ENCODE peak calls at places on chromosomes 1 and 21, in eight cellular contexts. One of them, this sample, is unnamed.

GRCh38 chr1:219174672-219175564 is 1.2 kb downstream of the LYPLAL1 start:
- DNase-seq in tibial artery: peak; percentile 41
- DNase-seq in tibial nerve: no peak
- DNase-seq in H7: peak; percentile 9
- DNase-seq in H54: peak; percentile 12
- DNase-seq in EL: peak; percentile 79
- DNase-seq in spleen: no peak
- DNase-seq in activated CD4-positive, alpha-beta T cell treated with anti-CD3 and anti-CD28 coated beads, Interleukin-2, amount 50 U/mL, for 1 hour: peak; percentile 5
- DNase-seq in this sample: no peak

GRCh38 chr1:51331206-51332100 is 1.1 kb upstream of the TTC39A start:
- DNase-seq in tibial nerve: no peak
- DNase-seq in H54: peak; percentile 91
- DNase-seq in EL: peak; percentile 59
- DNase-seq in H7: peak; percentile 72
- DNase-seq in tibial artery: no peak
- DNase-seq in activated CD4-positive, alpha-beta T cell treated with anti-CD3 and anti-CD28 coated beads, Interleukin-2, amount 50 U/mL, for 1 hour: no peak
- DNase-seq in spleen: no peak
- DNase-seq in this sample: no peak

GRCh38 chr1:209530990-209531389 is 52.5 kb upstream of the CAMK1G start:
- DNase-seq in H7: no peak
- DNase-seq in tibial artery: no peak
- DNase-seq in EL: peak; percentile 29
- DNase-seq in activated CD4-positive, alpha-beta T cell treated with anti-CD3 and anti-CD28 coated beads, Interleukin-2, amount 50 U/mL, for 1 hour: no peak
- DNase-seq in tibial nerve: no peak
- DNase-seq in H54: no peak
- DNase-seq in spleen: no peak
- DNase-seq in this sample: no peak

GRCh38 chr1:11991969-11992676 is 11.9 kb downstream of the MFN2 start:
- DNase-seq in EL: no peak
- DNase-seq in H54: no peak
- DNase-seq in activated CD4-positive, alpha-beta T cell treated with anti-CD3 and anti-CD28 coated beads, Interleukin-2, amount 50 U/mL, for 1 hour: no peak
- DNase-seq in spleen: no peak
- DNase-seq in tibial nerve: no peak
- DNase-seq in H7: no peak
- DNase-seq in tibial artery: no peak
- DNase-seq in this sample: no peak

GRCh38 chr1:205588691-205589445 is 42.9 kb downstream of the ELK4 start:
- DNase-seq in spleen: peak; percentile 72
- DNase-seq in H7: peak; percentile 81
- DNase-seq in tibial artery: no peak
- DNase-seq in tibial nerve: no peak
- DNase-seq in H54: peak; percentile 32
- DNase-seq in EL: peak; percentile 52
- DNase-seq in activated CD4-positive, alpha-beta T cell treated with anti-CD3 and anti-CD28 coated beads, Interleukin-2, amount 50 U/mL, for 1 hour: no peak
- DNase-seq in this sample: no peak

GRCh38 chr1:18836654-18837053 is 22.8 kb downstream of the TAS1R2 start:
- DNase-seq in tibial nerve: no peak
- DNase-seq in H54: no peak
- DNase-seq in H7: peak; percentile 70
- DNase-seq in spleen: peak; percentile 29
- DNase-seq in EL: no peak
- DNase-seq in tibial artery: no peak
- DNase-seq in activated CD4-positive, alpha-beta T cell treated with anti-CD3 and anti-CD28 coated beads, Interleukin-2, amount 50 U/mL, for 1 hour: no peak
- DNase-seq in this sample: no peak

GRCh38 chr21:36481639-36482038 is 1.7 kb upstream of the CLDN14 start:
- DNase-seq in EL: no peak
- DNase-seq in tibial artery: no peak
- DNase-seq in activated CD4-positive, alpha-beta T cell treated with anti-CD3 and anti-CD28 coated beads, Interleukin-2, amount 50 U/mL, for 1 hour: no peak
- DNase-seq in spleen: no peak
- DNase-seq in H7: no peak
- DNase-seq in tibial nerve: no peak
- DNase-seq in H54: no peak
- DNase-seq in this sample: no peak

GRCh38 chr1:48182441-48182840 is 40.1 kb upstream of the SLC5A9 start:
- DNase-seq in H7: no peak
- DNase-seq in EL: no peak
- DNase-seq in tibial artery: no peak
- DNase-seq in H54: no peak
- DNase-seq in spleen: no peak
- DNase-seq in activated CD4-positive, alpha-beta T cell treated with anti-CD3 and anti-CD28 coated beads, Interleukin-2, amount 50 U/mL, for 1 hour: no peak
- DNase-seq in tibial nerve: no peak
- DNase-seq in this sample: no peak